ENCODE peak calls at places on chromosome 14, in five cellular contexts. A is body of pancreas, X is fibroblast of lung, Z is cardiac muscle cell, V is adrenal gland. S is an unnamed sample. For H3K36me3, the result is how much of the 10 kb centered on the place peaks cover.

GRCh38 chr14:52227559-52228222 is 39.8 kb upstream of the PTGDR start:
- DNase-seq in Z (no peak), V (no peak), X (no peak), A (no peak), S (no peak)

GRCh38 chr14:64826845-64827244 is 52.9 kb downstream of the SPTB start:
- DNase-seq in A (no peak), Z (no peak), X (peak), V (no peak), S (no peak)

GRCh38 chr14:104843442-104844305 is 21.4 kb upstream of the CEP170B start:
- DNase-seq in Z (peak), V (no peak), X (no peak), A (no peak), S (no peak)

GRCh38 chr14:57464013-57464730 is 29.5 kb downstream of the CCDC198 start:
- DNase-seq in V (no peak), Z (no peak), A (no peak), X (no peak), S (no peak)

GRCh38 chr14:95265106-95266094 is 54.3 kb downstream of the CLMN start:
- DNase-seq in Z (no peak), A (peak), V (peak), X (peak), S (peak)

GRCh38 chr14:104865069-104865630 is at the start of gene CEP170B:
- DNase-seq in X (peak), A (peak), V (peak), Z (peak), S (peak)

GRCh38 chr14:76343386-76343785 is 32.6 kb upstream of the ESRRB start:
- DNase-seq in Z (no peak), X (no peak), A (no peak), V (no peak), S (no peak)

GRCh38 chr14:31489680-31490079 is 1.8 kb upstream of the GPR33 start:
- DNase-seq in V (no peak), X (no peak), Z (no peak), A (no peak), S (no peak)

GRCh38 chr14:69956970-69957369 is 77.8 kb downstream of the SMOC1 start:
- DNase-seq in Z (no peak), X (no peak), A (no peak), V (no peak), S (no peak)

GRCh38 chr14:73223049-73223448 is 14.3 kb upstream of the PAPLN start:
- DNase-seq in X (peak), A (no peak), V (no peak), Z (no peak), S (no peak)
- TF ChIP-seq CTCF in X (no peak), A (no peak), V (no peak), Z (no peak), S (peak)

GRCh38 chr14:49999216-49999761 is 106.4 kb downstream of the ARF6 start:
- DNase-seq in A (peak), Z (no peak), X (peak), V (peak), S (peak)
- H3K4me3 ChIP-seq in A (no peak), Z (no peak), X (no peak), V (no peak), S (no peak)

DNA sequence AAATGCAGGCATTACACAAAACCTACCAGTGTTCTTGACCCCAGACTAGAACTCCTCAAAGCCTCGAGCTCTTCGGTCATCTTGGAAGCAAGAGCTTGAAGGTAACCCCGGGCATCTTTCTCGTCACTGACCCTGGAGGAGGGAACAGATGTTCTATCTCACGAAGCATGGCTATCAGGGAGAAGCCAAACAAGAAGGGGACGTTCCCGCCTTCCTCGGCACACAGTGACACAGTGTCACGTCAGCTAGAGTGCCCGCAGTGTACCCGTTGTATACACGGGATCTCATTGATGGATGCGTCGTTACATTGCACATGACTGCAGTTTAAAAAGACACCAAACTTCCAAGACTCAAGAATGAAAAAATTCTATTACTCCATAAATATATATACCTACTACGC is 43.8 kb downstream of the AMN start:
- DNase-seq in V (no peak), A (no peak), X (no peak), Z (no peak), S (no peak)
- H3K36me3 ChIP-seq in V (half or more), A (under half), X (under half), Z (half or more), S (under half)

GRCh38 chr14:73630009-73630780 is 14.6 kb upstream of the DNAL1 start:
- DNase-seq in Z (no peak), A (no peak), X (no peak), V (no peak), S (no peak)

GRCh38 chr14:73633115-73633514 is 11.7 kb upstream of the DNAL1 start:
- DNase-seq in V (peak), A (no peak), Z (no peak), X (no peak), S (no peak)

GRCh38 chr14:73637830-73638229 is 7.0 kb upstream of the DNAL1 start:
- DNase-seq in V (no peak), X (no peak), A (no peak), Z (no peak), S (no peak)

GRCh38 chr14:73633517-73634332 is 11.1 kb upstream of the DNAL1 start:
- DNase-seq in V (peak), Z (peak), A (peak), X (peak), S (peak)

DNA sequence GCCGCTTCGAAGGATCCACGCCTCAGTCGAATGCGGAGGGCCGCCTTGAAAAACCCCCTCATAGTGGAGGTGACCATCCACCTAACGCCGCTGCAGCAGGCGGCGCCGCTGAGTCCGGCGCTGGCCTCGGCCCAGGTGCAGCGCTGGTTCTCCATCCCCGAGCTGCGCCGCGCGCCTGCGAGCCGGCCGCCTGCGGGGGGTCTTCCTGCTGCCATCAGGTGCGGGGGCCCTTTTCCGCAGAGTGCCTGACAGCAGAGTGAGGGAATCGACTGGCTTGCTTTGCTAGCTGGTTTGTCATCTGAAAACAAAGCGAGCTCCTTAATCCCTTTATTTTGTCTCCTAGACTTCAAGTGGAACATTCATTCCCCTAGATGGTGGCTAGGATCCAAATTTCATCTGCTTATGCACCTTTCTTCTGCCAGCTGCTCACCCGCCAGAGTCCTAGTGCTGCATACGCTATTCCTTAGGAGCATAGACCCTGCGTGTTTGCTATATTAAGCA is 10.4 kb upstream of the DNAL1 start:
- DNase-seq in V (peak), A (peak), Z (peak), X (no peak), S (peak)
- TF ChIP-seq CTCF in V (no peak), A (no peak), Z (peak), X (peak), S (peak)

GRCh38 chr14:33493329-33493728 is 457.5 kb downstream of the EGLN3 start:
- DNase-seq in X (no peak), Z (no peak), V (no peak), A (no peak), S (no peak)
- H3K4me3 ChIP-seq in X (no peak), Z (no peak), V (no peak), A (no peak), S (no peak)

GRCh38 chr14:49545716-49546115 is 40.5 kb downstream of the RPS29 start:
- DNase-seq in Z (no peak), V (no peak), A (no peak), X (no peak), S (no peak)

GRCh38 chr14:49545071-49545470 is 41.1 kb downstream of the RPS29 start:
- DNase-seq in Z (no peak), X (no peak), A (no peak), V (peak), S (no peak)

GRCh38 chr14:49546766-49547165 is 39.4 kb downstream of the RPS29 start:
- DNase-seq in A (no peak), X (no peak), V (no peak), Z (no peak), S (no peak)

DNA sequence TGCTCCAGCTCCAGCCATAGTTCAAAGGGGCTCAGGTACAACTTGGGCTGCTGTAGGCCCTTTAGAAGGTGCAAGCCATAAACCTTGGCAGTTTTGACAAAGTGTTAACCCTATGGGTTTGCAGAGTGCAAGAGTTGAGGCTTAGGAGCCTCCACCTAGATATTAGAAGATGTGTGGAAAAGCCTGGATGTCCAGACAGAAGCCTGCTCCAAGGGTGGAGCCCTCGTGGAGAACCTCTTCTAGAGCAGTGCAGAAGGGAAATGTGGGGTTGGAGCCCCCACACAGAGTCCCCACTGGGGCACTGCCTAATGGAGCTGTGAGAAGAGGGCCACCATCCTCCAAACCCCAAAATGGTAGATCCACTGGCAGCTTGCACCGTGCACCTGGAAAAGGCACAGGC is 45.1 kb downstream of the RPS29 start:
- DNase-seq in A (no peak), X (no peak), Z (no peak), V (no peak), S (no peak)
- H3K36me3 ChIP-seq in A (under half), X (under half), Z (under half), V (under half), S (under half)

DNA sequence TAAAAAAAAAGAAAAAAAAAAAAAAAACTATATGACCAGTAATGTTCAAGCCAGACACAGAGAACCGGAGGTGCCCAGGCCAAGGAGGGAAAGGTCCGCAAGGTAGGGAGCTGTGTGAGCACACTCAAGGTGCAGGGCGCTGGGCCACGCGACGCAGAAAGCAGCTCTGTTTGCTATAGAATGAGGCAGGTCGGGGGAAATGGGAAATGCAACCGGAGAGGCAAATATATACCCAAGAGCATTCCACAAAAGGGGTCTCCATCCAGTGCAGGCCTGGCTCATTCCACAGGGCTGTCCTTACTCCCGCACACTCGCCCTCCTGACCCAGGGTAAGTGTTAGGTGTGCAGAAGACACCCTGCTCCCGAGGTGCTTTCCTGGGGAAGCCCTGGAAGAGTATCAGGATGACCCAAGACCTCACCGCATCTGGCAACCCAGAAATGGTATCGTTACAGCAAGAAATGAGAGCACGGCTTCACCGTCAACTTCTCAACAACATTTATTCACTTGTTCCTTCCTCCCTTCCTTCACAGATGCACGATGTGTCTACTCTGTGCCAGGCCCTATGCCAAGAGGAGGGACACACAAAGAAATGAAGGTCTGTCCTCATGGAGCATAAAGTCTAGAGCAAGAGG is 86.4 kb downstream of the BCL11B start:
- DNase-seq in V (no peak), X (no peak), A (no peak), Z (no peak), S (no peak)
- TF ChIP-seq CTCF in V (no peak), X (no peak), A (no peak), Z (no peak), S (no peak)

DNA sequence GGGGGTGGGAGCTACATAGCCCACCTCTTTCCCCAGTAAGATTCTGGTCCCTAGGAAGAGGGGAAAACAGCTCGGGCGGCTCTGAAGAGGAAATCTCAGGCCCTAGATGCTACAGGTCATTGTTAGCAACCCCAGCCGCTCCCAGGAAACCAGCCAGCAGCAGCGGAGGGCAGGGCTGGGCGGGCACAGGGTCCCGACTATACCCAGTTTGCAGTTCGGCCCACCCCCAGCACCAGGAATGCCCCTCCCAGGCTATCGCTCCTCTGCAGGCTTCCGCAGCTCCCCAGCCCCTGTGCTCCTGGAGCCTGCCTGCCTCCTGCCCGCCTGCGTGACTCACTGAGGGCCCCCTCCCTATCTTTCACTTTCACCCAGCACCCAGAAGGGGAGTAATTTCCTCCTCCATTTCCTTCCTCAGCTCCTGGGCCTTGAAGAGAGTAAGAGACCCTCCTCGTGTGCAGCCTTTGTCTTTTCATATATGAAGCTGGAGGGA is 27.2 kb upstream of the PNMA1 start:
- DNase-seq in A (peak), X (peak), Z (no peak), V (peak), S (no peak)
- H3K4me3 ChIP-seq in A (no peak), X (peak), Z (no peak), V (no peak), S (peak)